ENCODE peak calls at places on chromosomes 2 and 18, in six cellular contexts. M is colonic mucosa; X is endodermal cell; G is pancreas; V is naive thymus-derived CD4-positive, alpha-beta T cell; L is CD4-positive, alpha-beta T cell. Z is an unnamed sample. For H3K27me3, the result is how much of the 10 kb centered on the place peaks cover.

GRCh38 chr2:230879271-230879882 is 14.6 kb downstream of the ITM2C start:
- DNase-seq in M (peak), X (peak), G (no peak), V (no peak), L (no peak), Z (no peak)

GRCh38 chr2:100427627-100428258 is 10.3 kb upstream of the CHST10 start:
- DNase-seq in M (peak), X (peak), G (peak), V (peak), L (peak), Z (peak)

GRCh38 chr2:3460161-3460560 is 59.2 kb downstream of the ADI1 start:
- DNase-seq in M (no peak), X (no peak), G (no peak), V (no peak), L (no peak), Z (no peak)

GRCh38 chr2:85826990-85827878 is 61.6 kb downstream of the ST3GAL5 start:
- DNase-seq in M (peak), X (peak), G (peak), V (peak), L (peak), Z (peak)

GRCh38 chr18:30302181-30302580 is 740.4 kb downstream of the DSC3 start:
- DNase-seq in M (no peak), X (no peak), G (no peak), V (no peak), L (no peak), Z (no peak)

GRCh38 chr2:239813261-239814135 is 211.6 kb downstream of the NDUFA10 start:
- DNase-seq in M (no peak), X (no peak), G (peak), V (no peak), L (no peak), Z (peak)

GRCh38 chr2:10286216-10287037 is 16.3 kb upstream of the HPCAL1 start:
- DNase-seq in M (no peak), X (no peak), G (peak), V (no peak), L (no peak), Z (peak)

GRCh38 chr18:43312891-43313290 is 35.6 kb upstream of the SYT4 start:
- DNase-seq in M (no peak), X (no peak), G (no peak), V (no peak), L (no peak), Z (no peak)

GRCh38 chr18:35121038-35121437 is 79.8 kb downstream of the MAPRE2 start:
- DNase-seq in M (no peak), X (no peak), G (no peak), V (no peak), L (no peak), Z (no peak)

GRCh38 chr2:64699712-64700111 is 46.0 kb upstream of the SERTAD2 start:
- DNase-seq in M (no peak), X (peak), G (no peak), V (no peak), L (no peak), Z (no peak)
- H3K27ac ChIP-seq in M (no peak), X (no peak), G (no peak), V (no peak), L (no peak), Z (no peak)

GRCh38 chr2:161722547-161723503 is 98.6 kb downstream of the SLC4A10 start:
- DNase-seq in M (no peak), X (peak), G (no peak), V (no peak), L (no peak), Z (no peak)
- H3K27me3 ChIP-seq in M (under half), X (under half), G (under half), V (under half), L (under half), Z (under half)

GRCh38 chr2:70676301-70677035 is 91.5 kb downstream of the ADD2 start:
- DNase-seq in M (no peak), X (peak), G (no peak), V (no peak), L (no peak), Z (no peak)
- H3K27ac ChIP-seq in M (no peak), X (no peak), G (no peak), V (no peak), L (no peak), Z (no peak)

DNA sequence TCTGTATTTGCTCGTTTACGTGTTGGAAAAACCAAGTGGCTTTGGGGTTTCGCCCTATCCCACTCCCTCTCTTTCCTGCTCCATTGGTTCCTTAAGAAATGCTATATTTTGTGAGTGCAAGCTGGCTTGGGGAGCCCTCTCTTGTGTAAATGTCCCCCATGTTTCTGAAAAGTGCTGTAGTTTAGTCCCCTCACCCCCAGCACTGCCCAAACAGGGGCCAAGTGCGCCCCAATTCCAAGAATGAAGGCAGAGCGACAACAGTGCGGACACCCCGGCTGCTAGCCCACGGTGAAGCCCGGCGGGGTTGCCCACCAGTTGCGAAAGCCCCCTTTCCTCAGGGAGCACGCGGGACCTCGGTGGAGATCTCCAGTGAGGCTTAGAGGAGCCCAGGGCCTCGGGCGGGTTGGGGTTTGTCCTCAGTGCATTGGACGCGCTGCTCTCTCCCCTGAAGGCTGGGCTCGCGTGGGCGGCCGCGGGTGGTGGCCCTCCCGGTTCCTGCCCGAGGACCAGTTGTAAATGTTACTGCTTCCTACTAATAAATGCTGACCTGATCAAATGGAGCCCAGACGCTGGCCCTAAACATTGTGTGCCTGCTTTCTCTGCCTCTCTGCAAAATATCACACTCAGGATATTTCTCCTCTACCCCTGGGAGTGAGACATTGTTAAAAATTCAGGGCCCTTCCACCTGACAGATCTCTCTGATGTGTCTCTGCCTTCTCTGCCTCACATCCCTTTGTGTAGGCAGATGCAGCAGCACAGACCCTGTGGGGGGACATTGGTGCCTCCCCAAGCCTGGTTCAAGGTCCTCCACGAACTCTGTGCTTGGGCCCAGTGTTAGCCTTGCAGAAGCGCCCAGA is 2.1 kb downstream of the HOXD9 start:
- DNase-seq in M (no peak), X (peak), G (no peak), V (no peak), L (no peak), Z (no peak)
- H3K27me3 ChIP-seq in M (half or more), X (half or more), G (half or more), V (under half), L (half or more), Z (half or more)

DNA sequence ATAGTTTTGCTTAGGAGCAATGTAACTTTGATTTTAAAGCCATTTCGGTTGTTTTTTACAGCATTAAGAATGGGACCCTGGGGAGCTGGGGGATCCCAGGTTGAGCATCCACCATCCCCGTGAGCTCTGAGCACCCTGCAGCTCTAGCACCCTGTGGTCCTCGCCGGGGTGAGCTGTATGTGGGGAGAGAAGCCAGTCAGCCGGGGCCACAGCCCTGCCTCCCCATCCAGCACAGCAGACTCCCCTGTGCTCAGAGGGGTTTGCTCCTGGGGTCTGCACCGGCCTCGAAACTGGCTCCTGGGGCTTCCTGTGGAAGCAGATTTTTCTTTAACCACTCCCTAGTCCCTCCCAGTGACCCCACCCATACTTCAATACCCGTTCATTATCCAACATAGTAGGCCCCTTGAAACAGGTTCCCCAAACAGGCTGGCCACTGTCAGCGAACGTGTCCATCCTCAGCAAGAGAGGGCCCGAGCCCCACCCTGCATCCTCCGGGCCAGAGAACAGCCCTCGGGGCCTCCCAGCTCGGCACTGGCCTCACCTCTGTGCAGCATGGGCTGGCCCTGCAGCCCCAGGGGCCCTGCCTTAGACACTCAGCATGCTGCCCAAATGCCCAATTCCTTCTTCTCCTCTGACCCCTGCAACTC is 1.2 kb downstream of the COL6A3 start:
- DNase-seq in M (no peak), X (no peak), G (no peak), V (no peak), L (no peak), Z (no peak)
- H3K27ac ChIP-seq in M (peak), X (no peak), G (peak), V (no peak), L (no peak), Z (peak)

DNA sequence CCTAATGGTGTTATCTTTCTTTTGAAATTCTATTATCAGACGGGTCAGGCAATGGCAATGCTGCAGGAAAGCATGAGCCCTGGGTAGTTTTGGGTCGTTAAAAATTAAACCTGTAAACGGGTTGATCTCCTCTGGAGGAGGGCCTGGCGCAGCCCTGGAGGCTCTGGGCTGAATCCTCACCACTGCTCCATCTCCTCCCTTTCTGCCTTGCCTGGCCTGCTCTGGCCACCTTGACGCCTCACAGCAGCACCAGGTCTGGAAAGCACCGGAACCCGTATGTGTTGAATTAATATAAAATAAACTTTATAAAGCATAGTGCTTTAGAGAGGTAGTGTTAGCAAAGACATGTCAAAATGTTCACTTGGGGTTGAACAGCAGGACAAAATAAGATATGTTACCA is 316.1 kb downstream of the LNPK start:
- DNase-seq in M (no peak), X (no peak), G (no peak), V (no peak), L (no peak), Z (no peak)
- H3K27me3 ChIP-seq in M (under half), X (under half), G (under half), V (under half), L (under half), Z (under half)

DNA sequence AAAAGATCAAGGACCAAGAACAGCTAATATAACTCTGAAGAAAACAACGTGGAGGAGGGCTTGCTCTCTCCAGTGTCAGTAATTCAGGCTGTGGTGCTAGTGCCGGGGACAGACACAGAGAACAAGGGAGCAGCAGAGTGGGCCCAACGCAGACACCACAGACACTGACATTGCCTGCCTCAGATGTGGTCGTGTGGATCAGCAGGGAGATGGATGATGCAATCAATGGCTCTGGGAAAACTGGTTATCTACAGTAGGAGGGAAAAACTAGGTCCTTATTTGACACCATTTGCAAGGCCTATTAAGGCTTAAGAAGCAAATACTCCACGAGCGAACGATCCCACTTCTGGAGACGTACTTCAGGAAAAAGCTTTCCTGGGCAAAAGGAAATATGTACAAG is 36.1 kb downstream of the HDLBP start:
- DNase-seq in M (no peak), X (no peak), G (no peak), V (no peak), L (no peak), Z (no peak)
- H3K27ac ChIP-seq in M (no peak), X (peak), G (no peak), V (no peak), L (no peak), Z (no peak)

GRCh38 chr2:47562548-47562947 is 159.6 kb downstream of the MSH2 start:
- DNase-seq in M (no peak), X (peak), G (no peak), V (no peak), L (no peak), Z (no peak)
- H3K27me3 ChIP-seq in M (under half), X (under half), G (under half), V (under half), L (under half), Z (under half)